ENCODE peak calls at places on chromosomes 16 and 17, in six cellular contexts. Q is ACHN, N is hypothalamus, H is cardiac muscle cell, E is brain microvascular endothelial cell, K is mesendoderm. J is an unnamed sample.

GRCh38 chr16:35797811-35798210 is 2338.4 kb downstream of the TP53TG3F start:
- DNase-seq in Q (no peak), E (no peak), K (no peak), N (no peak), H (no peak), J (no peak)

GRCh38 chr17:10394201-10394887 is 21.5 kb upstream of the MYH13 start:
- DNase-seq in N (no peak), H (no peak), K (no peak), E (no peak), Q (no peak), J (no peak)

GRCh38 chr17:68319420-68320162 is 28.3 kb downstream of the ARSG start:
- DNase-seq in K (peak), E (no peak), Q (no peak), N (no peak), H (no peak), J (no peak)

GRCh38 chr16:668519-669171 is 713 bp downstream of the RHOT2 start:
- DNase-seq in K (no peak), E (no peak), N (no peak), Q (peak), H (no peak), J (no peak)

GRCh38 chr17:74893936-74894671 is 671 bp upstream of the FADS6 start:
- DNase-seq in K (no peak), E (no peak), Q (no peak), N (no peak), H (no peak), J (no peak)

GRCh38 chr16:4172070-4172469 is 55.8 kb upstream of the ADCY9 start:
- DNase-seq in K (no peak), Q (no peak), E (peak), N (no peak), H (no peak), J (peak)

GRCh38 chr17:79730437-79730768 is 340 bp upstream of the ENPP7 start:
- DNase-seq in K (no peak), N (no peak), H (no peak), Q (no peak), E (no peak), J (no peak)

GRCh38 chr17:32529604-32530003 is 42.8 kb downstream of the CDK5R1 start:
- DNase-seq in H (peak), K (no peak), E (peak), N (no peak), Q (no peak), J (no peak)

GRCh38 chr17:65041518-65041917 is 15.0 kb downstream of the GNA13 start:
- DNase-seq in N (no peak), E (no peak), K (no peak), H (no peak), Q (no peak), J (no peak)